ENCODE peak calls at places on chromosome 11, in six cellular contexts. A, H, L, R, Y and X are unnamed samples.

GRCh38 chr11:70437111-70437784 is 38.9 kb downstream of the CTTN start:
- DNase-seq in A (no peak), H (no peak), L (no peak), R (no peak), Y (no peak), X (no peak)

GRCh38 chr11:111569476-111569875 is 29.0 kb downstream of the LAYN start:
- DNase-seq in A (peak), H (no peak), L (no peak), R (no peak), Y (no peak), X (no peak)

GRCh38 chr11:111851636-111852035 is 19.7 kb downstream of the ALG9 start:
- DNase-seq in A (no peak), H (no peak), L (no peak), R (no peak), Y (peak), X (no peak)

GRCh38 chr11:120648706-120649250 is 137.2 kb downstream of the GRIK4 start:
- DNase-seq in A (no peak), H (no peak), L (no peak), R (no peak), Y (no peak), X (no peak)

GRCh38 chr11:120173771-120174170 is 35.9 kb upstream of the TRIM29 start:
- DNase-seq in A (peak), H (no peak), L (no peak), R (peak), Y (peak), X (no peak)

GRCh38 chr11:110147965-110148709 is 54.9 kb downstream of the ZC3H12C start:
- DNase-seq in A (peak), H (no peak), L (peak), R (no peak), Y (peak), X (no peak)

GRCh38 chr11:63769044-63769718 is 606 bp upstream of the ZFTA start:
- DNase-seq in A (peak), H (no peak), L (no peak), R (peak), Y (peak), X (peak)

GRCh38 chr11:102316505-102316904 is 779 bp upstream of the BIRC3 start:
- DNase-seq in A (no peak), H (no peak), L (no peak), R (no peak), Y (no peak), X (no peak)

GRCh38 chr11:82775736-82776346 is 42.2 kb upstream of the FAM181B start:
- DNase-seq in A (peak), H (no peak), L (no peak), R (no peak), Y (peak), X (no peak)

GRCh38 chr11:16815047-16815767 is 76.8 kb downstream of the C11orf58 start:
- DNase-seq in A (peak), H (no peak), L (no peak), R (peak), Y (peak), X (no peak)

GRCh38 chr11:102874842-102875241 is at the start of gene MMP12:
- DNase-seq in A (no peak), H (no peak), L (no peak), R (no peak), Y (no peak), X (no peak)

GRCh38 chr11:31628111-31628510 is 118.5 kb downstream of the ELP4 start:
- DNase-seq in A (no peak), H (no peak), L (no peak), R (no peak), Y (no peak), X (no peak)

GRCh38 chr11:12827929-12828812 is 153.9 kb downstream of the TEAD1 start:
- DNase-seq in A (peak), H (no peak), L (no peak), R (no peak), Y (peak), X (no peak)

GRCh38 chr11:128226106-128226716 is 361.1 kb downstream of the ETS1 start:
- DNase-seq in A (no peak), H (no peak), L (no peak), R (no peak), Y (no peak), X (no peak)

GRCh38 chr11:30345644-30346043 is 22.7 kb downstream of the ARL14EP start:
- DNase-seq in A (no peak), H (no peak), L (no peak), R (no peak), Y (no peak), X (no peak)

GRCh38 chr11:2811206-2812091 is 74.1 kb downstream of the CDKN1C start:
- DNase-seq in A (no peak), H (no peak), L (no peak), R (no peak), Y (no peak), X (no peak)

GRCh38 chr11:88102595-88102929 is 72.7 kb downstream of the RAB38 start:
- DNase-seq in A (no peak), H (no peak), L (no peak), R (no peak), Y (peak), X (no peak)

GRCh38 chr11:12410006-12410728 is 32.8 kb downstream of the PARVA start:
- DNase-seq in A (peak), H (no peak), L (no peak), R (no peak), Y (peak), X (no peak)

GRCh38 chr11:66883021-66883968 is 26.4 kb downstream of the LRFN4 start:
- DNase-seq in A (peak), H (peak), L (peak), R (no peak), Y (peak), X (no peak)

GRCh38 chr11:75425422-75425821 is 7.6 kb downstream of the KLHL35 start:
- DNase-seq in A (no peak), H (no peak), L (no peak), R (no peak), Y (no peak), X (no peak)
- TF ChIP-seq CTCF in A (peak), H (no peak), L (peak), R (no peak), Y (peak), X (peak)

DNA sequence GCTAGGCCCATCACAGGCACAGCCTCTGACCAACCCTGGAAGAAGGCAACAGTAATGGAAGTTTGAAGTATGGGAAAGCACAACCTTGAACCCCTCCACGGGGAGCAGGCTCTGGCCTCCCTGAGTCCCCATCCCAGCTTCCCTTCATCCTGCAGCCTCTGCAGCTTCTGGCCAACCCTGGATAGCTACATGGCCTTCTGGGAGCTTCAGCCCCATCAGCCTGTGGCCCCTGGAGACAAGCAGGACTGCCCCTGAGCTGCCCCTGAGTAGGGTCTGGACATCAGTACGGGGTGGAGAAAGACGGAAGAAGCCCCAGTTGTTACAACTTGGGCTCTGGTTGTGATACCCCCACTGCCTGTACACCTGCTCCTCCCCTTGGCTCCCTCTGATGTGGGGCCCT is 113.8 kb upstream of the CD82 start:
- DNase-seq in A (no peak), H (no peak), L (no peak), R (no peak), Y (no peak), X (no peak)
- TF ChIP-seq CTCF in A (no peak), H (no peak), L (no peak), R (no peak), Y (no peak), X (no peak)

DNA sequence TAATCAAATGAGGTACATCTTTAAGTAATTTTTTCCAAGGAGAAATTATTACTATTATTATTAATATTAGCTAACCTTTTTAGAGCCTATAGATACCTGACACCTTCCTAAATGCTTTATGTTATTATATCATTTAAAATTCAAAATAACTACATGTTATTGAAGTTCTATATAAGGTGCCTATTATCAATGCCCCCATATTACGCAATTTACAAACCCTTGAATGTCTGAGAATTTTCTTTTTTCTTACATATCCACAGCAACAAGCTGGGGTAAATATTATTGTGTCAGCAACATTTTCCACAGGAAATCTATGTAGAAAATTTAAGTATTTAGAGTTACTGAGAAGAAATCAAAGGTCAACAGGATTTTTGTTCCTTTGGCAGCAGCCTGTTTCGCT is 327.3 kb downstream of the NXPE2 start:
- DNase-seq in A (no peak), H (no peak), L (no peak), R (no peak), Y (no peak), X (no peak)
- TF ChIP-seq CTCF in A (no peak), H (no peak), L (no peak), R (no peak), Y (no peak), X (no peak)

GRCh38 chr11:558503-558902 is 2.0 kb downstream of the LMNTD2 start:
- DNase-seq in A (no peak), H (no peak), L (no peak), R (no peak), Y (no peak), X (no peak)

GRCh38 chr11:557328-558132 is 3.0 kb downstream of the LMNTD2 start:
- DNase-seq in A (no peak), H (no peak), L (no peak), R (no peak), Y (no peak), X (no peak)

GRCh38 chr11:560305-561147 is at the start of the genes LMNTD2 and RASSF7:
- DNase-seq in A (peak), H (peak), L (no peak), R (peak), Y (peak), X (peak)

GRCh38 chr11:559712-560304 is 730 bp downstream of the LMNTD2 start:
- DNase-seq in A (no peak), H (no peak), L (no peak), R (no peak), Y (no peak), X (no peak)

DNA sequence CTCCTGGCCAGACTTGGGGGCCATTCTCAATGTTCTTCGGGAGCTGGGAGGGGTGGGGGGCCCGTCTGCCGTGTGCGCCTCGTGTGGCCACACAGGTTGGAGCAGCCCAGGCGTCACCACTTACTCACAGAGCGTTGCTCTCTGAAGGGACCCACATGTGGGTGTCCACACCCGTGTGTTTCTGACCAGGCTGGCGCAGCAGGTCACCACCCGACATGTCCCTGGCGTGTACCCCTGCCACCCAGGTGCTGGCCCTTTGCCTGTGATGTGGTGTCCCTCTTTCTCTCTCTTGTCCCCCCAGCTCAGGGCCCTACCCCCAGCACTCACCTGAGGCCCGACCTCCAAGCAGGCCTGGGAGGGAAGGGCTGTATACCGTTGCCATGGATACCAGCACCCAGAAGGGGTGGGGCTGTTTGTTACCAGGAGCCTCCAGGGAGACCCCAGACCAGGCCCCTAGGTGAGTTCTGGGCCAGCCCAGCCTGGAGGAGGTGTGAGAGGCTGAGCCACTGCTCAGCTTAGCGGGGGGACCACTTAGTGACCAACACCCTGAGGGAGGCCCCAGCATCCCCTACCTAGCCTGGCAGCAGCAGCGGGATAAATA is 1.4 kb downstream of the LMNTD2 start:
- DNase-seq in A (no peak), H (no peak), L (no peak), R (no peak), Y (no peak), X (no peak)
- TF ChIP-seq CTCF in A (no peak), H (no peak), L (no peak), R (no peak), Y (no peak), X (no peak)

GRCh38 chr11:131582021-131582531 is 211.7 kb downstream of the NTM start:
- DNase-seq in A (no peak), H (no peak), L (no peak), R (no peak), Y (no peak), X (no peak)

GRCh38 chr11:131581006-131581405 is 210.6 kb downstream of the NTM start:
- DNase-seq in A (peak), H (no peak), L (no peak), R (no peak), Y (peak), X (no peak)

GRCh38 chr11:131583823-131584222 is 213.4 kb downstream of the NTM start:
- DNase-seq in A (no peak), H (no peak), L (no peak), R (no peak), Y (no peak), X (no peak)

GRCh38 chr11:131580466-131580865 is 210.1 kb downstream of the NTM start:
- DNase-seq in A (peak), H (no peak), L (no peak), R (no peak), Y (no peak), X (no peak)

GRCh38 chr11:131579932-131580387 is 209.5 kb downstream of the NTM start:
- DNase-seq in A (peak), H (no peak), L (peak), R (no peak), Y (peak), X (no peak)
- TF ChIP-seq CTCF in A (peak), H (no peak), L (peak), R (no peak), Y (peak), X (peak)

GRCh38 chr11:60607483-60607882 is 91.9 kb upstream of the MS4A8 start:
- DNase-seq in A (no peak), H (no peak), L (no peak), R (no peak), Y (no peak), X (no peak)
- TF ChIP-seq CTCF in A (no peak), H (no peak), L (no peak), R (no peak), Y (no peak), X (peak)

DNA sequence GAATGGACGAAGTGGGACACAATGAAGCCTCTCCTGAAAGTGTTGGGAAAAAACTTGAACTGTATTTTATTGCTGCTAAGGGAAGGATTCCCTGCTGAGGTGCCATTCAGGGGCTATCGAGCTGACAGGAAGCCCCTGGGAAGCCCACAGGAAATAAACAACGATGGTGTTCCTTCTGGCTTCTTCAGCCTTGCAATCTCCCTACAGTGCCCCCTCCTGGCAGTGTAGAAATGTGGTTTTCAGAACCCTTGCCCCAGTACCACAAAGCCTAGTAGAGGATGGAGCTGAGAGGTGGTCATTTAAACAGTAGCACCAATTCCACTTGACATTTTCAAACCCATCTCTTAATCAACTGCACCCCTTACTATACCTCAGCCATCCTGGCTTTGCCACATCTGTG is 676.7 kb upstream of the ARHGAP42 start:
- DNase-seq in A (no peak), H (no peak), L (no peak), R (no peak), Y (no peak), X (no peak)
- TF ChIP-seq CTCF in A (no peak), H (no peak), L (no peak), R (no peak), Y (no peak), X (no peak)

GRCh38 chr11:14643697-14644395 is at the start of gene PDE3B:
- DNase-seq in A (peak), H (peak), L (no peak), R (peak), Y (peak), X (peak)
- TF ChIP-seq CTCF in A (no peak), H (no peak), L (no peak), R (no peak), Y (no peak), X (no peak)

GRCh38 chr11:72478596-72479143 is 44.3 kb upstream of the CLPB start:
- DNase-seq in A (no peak), H (no peak), L (no peak), R (no peak), Y (peak), X (no peak)
- TF ChIP-seq CTCF in A (no peak), H (no peak), L (no peak), R (no peak), Y (no peak), X (no peak)